ENCODE peak calls at places on chromosomes 4 and X, in eight cellular contexts. Q is HCT116, M is endothelial cell of umbilical vein, L is HepG2, P is GM23338, S is spleen, Y is breast epithelium, Z is K562. O is an unnamed sample.
A peak's percentile ranks its signal among the peaks of the same experiment; 100 is the strongest.

GRCh38 chrX:123086768-123087167 is 97.3 kb upstream of the GRIA3 start:
- DNase-seq in Q (no peak), M (no peak), L (no peak), P (no peak), S (no peak), Y (no peak), Z (no peak), O (no peak)

GRCh38 chrX:57906790-57907189 is 3.5 kb downstream of the ZXDA start:
- DNase-seq in Q (no peak), M (peak; percentile 71), L (no peak), P (no peak), S (no peak), Y (no peak), Z (no peak), O (no peak)

GRCh38 chrX:93673056-93673868 is at the start of gene NAP1L3:
- DNase-seq in Q (no peak), M (peak; percentile 2), L (peak; percentile 5), P (peak; percentile 88), S (peak; percentile 82), Y (no peak), Z (no peak), O (no peak)

GRCh38 chrX:152642931-152643525 is 5.3 kb downstream of the GABRQ start:
- DNase-seq in Q (no peak), M (no peak), L (no peak), P (no peak), S (no peak), Y (no peak), Z (no peak), O (no peak)

GRCh38 chr4:135838889-135839288 is 1637.3 kb upstream of the PABPC4L start:
- DNase-seq in Q (peak; percentile 2), M (peak; percentile 6), L (no peak), P (peak; percentile 40), S (no peak), Y (no peak), Z (no peak), O (no peak)

GRCh38 chrX:41293269-41293668 is 40.7 kb upstream of the DDX3X start:
- DNase-seq in Q (peak; percentile 6), M (no peak), L (peak; percentile 11), P (peak; percentile 58), S (no peak), Y (no peak), Z (no peak), O (no peak)

GRCh38 chrX:54193085-54193484 is 10.0 kb upstream of the FAM120C start:
- DNase-seq in Q (no peak), M (no peak), L (no peak), P (no peak), S (no peak), Y (no peak), Z (no peak), O (no peak)

GRCh38 chr4:182576609-182577289 is 333.5 kb downstream of the TENM3 start:
- DNase-seq in Q (no peak), M (no peak), L (no peak), P (peak; percentile 33), S (no peak), Y (no peak), Z (no peak), O (no peak)

GRCh38 chrX:74925210-74926088 is at the start of gene NEXMIF:
- DNase-seq in Q (no peak), M (no peak), L (peak; percentile 6), P (peak; percentile 69), S (peak; percentile 79), Y (no peak), Z (no peak), O (no peak)

GRCh38 chr4:106315476-106315967 is 487 bp downstream of the TBCK start:
- DNase-seq in Q (no peak), M (no peak), L (peak; percentile 39), P (no peak), S (no peak), Y (peak; percentile 19), Z (no peak), O (no peak)

GRCh38 chrX:10327651-10328050 is 170.9 kb downstream of the CLCN4 start:
- DNase-seq in Q (peak; percentile 34), M (no peak), L (peak; percentile 3), P (peak; percentile 19), S (no peak), Y (no peak), Z (no peak), O (no peak)

GRCh38 chrX:65932173-65933084 is 107.5 kb downstream of the VSIG4 start:
- DNase-seq in Q (peak; percentile 92), M (no peak), L (peak; percentile 1), P (peak; percentile 8), S (peak; percentile 79), Y (no peak), Z (peak; percentile 67), O (no peak)
- TF ChIP-seq POLR2AphosphoS5 in Q (peak; percentile 26), M (no peak), L (no peak), P (no peak), S (no peak), Y (no peak), Z (no peak), O (no peak)

DNA sequence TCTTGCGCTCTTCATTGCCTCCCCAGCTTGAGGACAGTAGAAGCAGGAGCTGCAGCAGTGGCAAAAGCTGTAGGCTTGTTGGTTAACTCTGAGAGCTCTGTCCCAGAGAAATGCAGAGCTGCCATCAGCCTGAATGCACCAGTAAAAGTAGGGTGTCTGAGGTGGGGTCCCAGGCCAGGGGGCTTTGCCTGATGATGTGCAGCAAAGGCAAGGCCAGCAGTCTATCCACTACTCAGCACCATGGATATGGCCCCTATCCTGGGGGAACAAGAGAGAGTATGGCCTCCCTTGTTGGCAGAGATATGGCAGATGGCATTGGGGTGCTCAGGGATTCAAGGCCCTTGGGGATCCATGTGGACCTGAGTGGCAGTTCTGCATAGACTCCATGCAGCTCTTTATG is 180.2 kb downstream of the HMGN5 start:
- DNase-seq in Q (no peak), M (no peak), L (no peak), P (no peak), S (peak; percentile 54), Y (no peak), Z (no peak), O (no peak)
- H3K27me3 ChIP-seq in Q (no peaks in the 10 kb centered on the region), M (no peaks in the 10 kb centered on the region), L (no peaks in the 10 kb centered on the region), P (no peaks in the 10 kb centered on the region), S (no peaks in the 10 kb centered on the region), Y (peaks cover 16% of the 10 kb centered on the region), Z (no peaks in the 10 kb centered on the region), O (no peaks in the 10 kb centered on the region)

DNA sequence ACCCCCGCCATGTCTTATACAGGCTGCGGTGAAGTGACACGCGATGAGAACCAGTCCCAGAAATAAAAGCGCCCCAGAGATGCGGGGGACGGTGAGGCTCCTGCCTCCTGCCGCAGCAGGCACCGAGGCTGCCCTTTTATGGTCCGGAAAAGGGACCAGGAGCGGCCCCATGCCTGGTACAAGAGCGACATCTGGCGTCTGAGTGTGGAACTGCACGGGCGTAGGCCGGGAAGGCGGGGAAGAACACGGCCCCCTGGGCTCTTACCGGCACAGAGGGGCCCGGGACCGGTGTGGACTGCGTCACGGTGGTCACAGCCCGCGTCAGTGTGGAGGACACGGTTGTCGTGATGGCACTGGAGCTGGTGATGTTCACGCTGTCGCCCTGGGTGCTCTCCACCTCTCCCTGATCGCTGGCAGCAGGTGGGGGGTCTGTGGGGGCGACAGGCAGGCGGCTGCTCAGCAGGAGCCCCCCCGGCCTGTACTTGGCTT is 8.9 kb upstream of the RENBP start:
- DNase-seq in Q (no peak), M (peak; percentile 42), L (peak; percentile 14), P (peak; percentile 71), S (peak; percentile 94), Y (peak; percentile 65), Z (peak; percentile 77), O (no peak)
- TF ChIP-seq POLR2AphosphoS5 in Q (no peak), M (no peak), L (no peak), P (no peak), S (peak; percentile 78), Y (peak; percentile 32), Z (no peak), O (peak; percentile 24)

GRCh38 chrX:108313662-108314061 is 124.6 kb downstream of the COL4A6 start:
- DNase-seq in Q (no peak), M (no peak), L (no peak), P (no peak), S (no peak), Y (no peak), Z (no peak), O (no peak)

GRCh38 chrX:108312011-108312410 is 126.2 kb downstream of the COL4A6 start:
- DNase-seq in Q (no peak), M (no peak), L (no peak), P (no peak), S (no peak), Y (no peak), Z (no peak), O (no peak)

GRCh38 chrX:108316456-108316855 is 121.8 kb downstream of the COL4A6 start:
- DNase-seq in Q (no peak), M (no peak), L (no peak), P (no peak), S (no peak), Y (no peak), Z (no peak), O (no peak)

GRCh38 chrX:108310511-108310910 is 127.7 kb downstream of the COL4A6 start:
- DNase-seq in Q (no peak), M (no peak), L (no peak), P (no peak), S (no peak), Y (no peak), Z (no peak), O (no peak)

DNA sequence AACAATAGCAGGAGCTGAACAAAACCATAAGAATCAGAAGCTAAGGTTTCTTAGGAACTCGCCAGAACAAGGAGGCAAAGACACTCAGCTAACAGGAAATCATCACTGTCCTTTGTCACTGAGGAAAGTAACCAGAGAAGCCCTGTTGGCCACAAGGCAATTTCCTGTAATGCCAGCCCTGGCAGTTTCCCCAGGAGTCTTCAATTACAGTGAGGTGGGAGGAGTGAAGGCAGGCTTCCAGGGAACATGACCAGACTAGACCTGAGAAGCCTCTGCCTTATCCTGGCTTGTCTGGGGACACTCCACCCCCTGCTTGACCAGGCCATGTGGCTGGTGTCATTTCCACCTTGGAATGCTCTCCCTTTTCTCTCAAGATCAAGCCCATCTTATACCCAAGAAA is 125.3 kb downstream of the COL4A6 start:
- DNase-seq in Q (peak; percentile 55), M (peak; percentile 11), L (no peak), P (peak; percentile 61), S (no peak), Y (peak; percentile 86), Z (no peak), O (no peak)
- H3K27me3 ChIP-seq in Q (no peaks in the 10 kb centered on the region), M (no peaks in the 10 kb centered on the region), L (no peaks in the 10 kb centered on the region), P (no peaks in the 10 kb centered on the region), S (peaks cover 8% of the 10 kb centered on the region), Y (peaks cover 16% of the 10 kb centered on the region), Z (no peaks in the 10 kb centered on the region), O (no peaks in the 10 kb centered on the region)

DNA sequence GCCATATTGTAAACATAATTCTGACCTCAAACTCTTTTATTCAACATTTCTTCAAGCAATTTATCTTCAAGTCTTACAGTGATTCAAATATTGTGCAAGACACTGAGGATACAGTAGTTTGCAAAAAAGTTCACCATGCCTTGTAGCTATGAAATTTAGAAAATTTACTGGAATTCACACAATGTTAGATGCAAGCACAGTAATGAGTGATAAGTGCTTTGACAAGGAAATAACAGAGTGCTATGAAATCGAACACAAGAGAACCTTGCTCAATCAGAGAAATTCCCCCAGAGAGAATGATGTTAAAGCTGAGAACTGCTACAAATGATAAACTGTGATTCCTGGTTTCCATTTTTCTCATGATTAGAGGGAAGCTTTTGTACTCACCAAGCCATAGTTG is 952.9 kb downstream of the FAT4 start:
- DNase-seq in Q (no peak), M (no peak), L (no peak), P (no peak), S (no peak), Y (no peak), Z (no peak), O (no peak)
- TF ChIP-seq POLR2AphosphoS5 in Q (no peak), M (no peak), L (no peak), P (no peak), S (no peak), Y (no peak), Z (no peak), O (no peak)

GRCh38 chr4:140018931-140019618 is 134.9 kb downstream of the MAML3 start:
- DNase-seq in Q (peak; percentile 19), M (no peak), L (peak; percentile 6), P (no peak), S (no peak), Y (no peak), Z (no peak), O (peak; percentile 60)
- H3K27me3 ChIP-seq in Q (no peaks in the 10 kb centered on the region), M (no peaks in the 10 kb centered on the region), L (no peaks in the 10 kb centered on the region), P (no peaks in the 10 kb centered on the region), S (no peaks in the 10 kb centered on the region), Y (no peaks in the 10 kb centered on the region), Z (no peaks in the 10 kb centered on the region), O (no peaks in the 10 kb centered on the region)

O was measured in Panc1.